ENCODE peak calls at places on chromosome 6, in eight cellular contexts. One of them, this sample, is unnamed. For H3K27me3, the result is how much of the 10 kb centered on the place peaks cover.

GRCh38 chr6:45420083-45420908 is 42.6 kb upstream of the SUPT3H start:
- DNase-seq in CD8-positive, alpha-beta T cell: peak
- DNase-seq in heart right ventricle: no peak
- DNase-seq in cardiac muscle cell: no peak
- DNase-seq in uterus: no peak
- DNase-seq in BJ: no peak
- DNase-seq in hepatocyte: peak
- DNase-seq in brain microvascular endothelial cell: peak
- DNase-seq in this sample: no peak

GRCh38 chr6:141866731-141867502 is 265.8 kb upstream of the GJE1 start:
- DNase-seq in CD8-positive, alpha-beta T cell: no peak
- DNase-seq in hepatocyte: no peak
- DNase-seq in BJ: peak
- DNase-seq in uterus: no peak
- DNase-seq in brain microvascular endothelial cell: no peak
- DNase-seq in cardiac muscle cell: no peak
- DNase-seq in heart right ventricle: no peak
- DNase-seq in this sample: no peak

GRCh38 chr6:134117409-134117808 is 65.0 kb upstream of the SLC2A12 start:
- DNase-seq in heart right ventricle: no peak
- DNase-seq in BJ: no peak
- DNase-seq in CD8-positive, alpha-beta T cell: no peak
- DNase-seq in brain microvascular endothelial cell: peak
- DNase-seq in uterus: no peak
- DNase-seq in cardiac muscle cell: no peak
- DNase-seq in hepatocyte: no peak
- DNase-seq in this sample: no peak

GRCh38 chr6:163415620-163416379 is 1.3 kb downstream of the QKI start:
- DNase-seq in CD8-positive, alpha-beta T cell: peak
- DNase-seq in heart right ventricle: peak
- DNase-seq in hepatocyte: peak
- DNase-seq in brain microvascular endothelial cell: peak
- DNase-seq in uterus: peak
- DNase-seq in BJ: no peak
- DNase-seq in cardiac muscle cell: peak
- DNase-seq in this sample: no peak

GRCh38 chr6:41723178-41723935 is 12.1 kb downstream of the TFEB start:
- DNase-seq in hepatocyte: peak
- DNase-seq in BJ: peak
- DNase-seq in cardiac muscle cell: no peak
- DNase-seq in CD8-positive, alpha-beta T cell: no peak
- DNase-seq in heart right ventricle: peak
- DNase-seq in brain microvascular endothelial cell: peak
- DNase-seq in uterus: peak
- DNase-seq in this sample: no peak

GRCh38 chr6:100923481-100923880 is 42.4 kb upstream of the ASCC3 start:
- DNase-seq in hepatocyte: no peak
- DNase-seq in brain microvascular endothelial cell: no peak
- DNase-seq in BJ: no peak
- DNase-seq in CD8-positive, alpha-beta T cell: no peak
- DNase-seq in uterus: no peak
- DNase-seq in cardiac muscle cell: no peak
- DNase-seq in heart right ventricle: no peak
- DNase-seq in this sample: no peak

GRCh38 chr6:41208439-41209106 is 7.6 kb upstream of the TREML2 start:
- DNase-seq in brain microvascular endothelial cell: no peak
- DNase-seq in heart right ventricle: no peak
- DNase-seq in cardiac muscle cell: no peak
- DNase-seq in CD8-positive, alpha-beta T cell: no peak
- DNase-seq in hepatocyte: no peak
- DNase-seq in uterus: no peak
- DNase-seq in BJ: no peak
- DNase-seq in this sample: no peak

GRCh38 chr6:86859513-86859912 is 77.8 kb upstream of the HTR1E start:
- DNase-seq in cardiac muscle cell: no peak
- DNase-seq in CD8-positive, alpha-beta T cell: no peak
- DNase-seq in heart right ventricle: no peak
- DNase-seq in uterus: no peak
- DNase-seq in BJ: no peak
- DNase-seq in hepatocyte: no peak
- DNase-seq in brain microvascular endothelial cell: no peak
- DNase-seq in this sample: no peak

GRCh38 chr6:50716887-50717509 is 3.7 kb downstream of the TFAP2D start:
- DNase-seq in heart right ventricle: no peak
- DNase-seq in uterus: no peak
- DNase-seq in hepatocyte: no peak
- DNase-seq in BJ: no peak
- DNase-seq in brain microvascular endothelial cell: no peak
- DNase-seq in CD8-positive, alpha-beta T cell: no peak
- DNase-seq in cardiac muscle cell: no peak
- DNase-seq in this sample: no peak

GRCh38 chr6:169787797-169788196 is 36.4 kb downstream of the ERMARD start:
- DNase-seq in heart right ventricle: no peak
- DNase-seq in uterus: no peak
- DNase-seq in hepatocyte: no peak
- DNase-seq in brain microvascular endothelial cell: no peak
- DNase-seq in CD8-positive, alpha-beta T cell: no peak
- DNase-seq in cardiac muscle cell: no peak
- DNase-seq in BJ: no peak
- DNase-seq in this sample: no peak

GRCh38 chr6:97068211-97068610 is 143.7 kb downstream of the KLHL32 start:
- DNase-seq in uterus: no peak
- DNase-seq in BJ: no peak
- DNase-seq in CD8-positive, alpha-beta T cell: no peak
- DNase-seq in brain microvascular endothelial cell: no peak
- DNase-seq in cardiac muscle cell: peak
- DNase-seq in hepatocyte: peak
- DNase-seq in heart right ventricle: no peak
- DNase-seq in this sample: no peak

GRCh38 chr6:90790058-90790457 is 203.2 kb upstream of the MAP3K7 start:
- DNase-seq in hepatocyte: peak
- DNase-seq in brain microvascular endothelial cell: no peak
- DNase-seq in CD8-positive, alpha-beta T cell: no peak
- DNase-seq in BJ: no peak
- DNase-seq in heart right ventricle: no peak
- DNase-seq in uterus: peak
- DNase-seq in cardiac muscle cell: peak
- DNase-seq in this sample: no peak

GRCh38 chr6:167815296-167815980 is 11.3 kb upstream of the AFDN start:
- DNase-seq in BJ: no peak
- DNase-seq in heart right ventricle: no peak
- DNase-seq in CD8-positive, alpha-beta T cell: no peak
- DNase-seq in uterus: no peak
- DNase-seq in hepatocyte: no peak
- DNase-seq in brain microvascular endothelial cell: no peak
- DNase-seq in cardiac muscle cell: no peak
- DNase-seq in this sample: no peak

GRCh38 chr6:48994811-48995210 is 468.2 kb downstream of the MMUT start:
- DNase-seq in cardiac muscle cell: no peak
- DNase-seq in brain microvascular endothelial cell: no peak
- DNase-seq in hepatocyte: no peak
- DNase-seq in uterus: no peak
- DNase-seq in heart right ventricle: no peak
- DNase-seq in BJ: no peak
- DNase-seq in CD8-positive, alpha-beta T cell: no peak
- DNase-seq in this sample: no peak

GRCh38 chr6:6905961-6906518 is 201.7 kb upstream of the RREB1 start:
- DNase-seq in hepatocyte: no peak
- DNase-seq in cardiac muscle cell: peak
- DNase-seq in CD8-positive, alpha-beta T cell: no peak
- DNase-seq in heart right ventricle: no peak
- DNase-seq in brain microvascular endothelial cell: no peak
- DNase-seq in uterus: no peak
- DNase-seq in BJ: no peak
- DNase-seq in this sample: no peak

GRCh38 chr6:43076928-43077809 is 1.1 kb downstream of the PTK7 start:
- DNase-seq in hepatocyte: peak
- DNase-seq in brain microvascular endothelial cell: peak
- DNase-seq in BJ: no peak
- DNase-seq in heart right ventricle: no peak
- DNase-seq in CD8-positive, alpha-beta T cell: no peak
- DNase-seq in uterus: peak
- DNase-seq in cardiac muscle cell: peak
- DNase-seq in this sample: no peak

GRCh38 chr6:166501246-166501645 is 85.2 kb downstream of the RAMACL start:
- DNase-seq in brain microvascular endothelial cell: no peak
- DNase-seq in BJ: no peak
- DNase-seq in heart right ventricle: no peak
- DNase-seq in uterus: no peak
- DNase-seq in cardiac muscle cell: no peak
- DNase-seq in CD8-positive, alpha-beta T cell: no peak
- DNase-seq in hepatocyte: no peak
- DNase-seq in this sample: no peak

GRCh38 chr6:106783631-106784566 is 154.5 kb downstream of the QRSL1 start:
- DNase-seq in uterus: no peak
- DNase-seq in hepatocyte: no peak
- DNase-seq in cardiac muscle cell: no peak
- DNase-seq in CD8-positive, alpha-beta T cell: no peak
- DNase-seq in heart right ventricle: no peak
- DNase-seq in brain microvascular endothelial cell: no peak
- DNase-seq in BJ: no peak
- DNase-seq in this sample: peak

GRCh38 chr6:155527443-155527842 is 71.8 kb upstream of the NOX3 start:
- DNase-seq in cardiac muscle cell: no peak
- DNase-seq in CD8-positive, alpha-beta T cell: no peak
- DNase-seq in hepatocyte: no peak
- DNase-seq in BJ: no peak
- DNase-seq in heart right ventricle: no peak
- DNase-seq in uterus: no peak
- DNase-seq in brain microvascular endothelial cell: no peak
- DNase-seq in this sample: no peak

GRCh38 chr6:28980797-28981390 is 24.2 kb downstream of the ZNF311 start:
- DNase-seq in CD8-positive, alpha-beta T cell: peak
- DNase-seq in uterus: peak
- DNase-seq in brain microvascular endothelial cell: peak
- DNase-seq in cardiac muscle cell: peak
- DNase-seq in hepatocyte: peak
- DNase-seq in heart right ventricle: peak
- DNase-seq in BJ: no peak
- DNase-seq in this sample: no peak

GRCh38 chr6:28981391-28981832 is 23.7 kb downstream of the ZNF311 start:
- DNase-seq in brain microvascular endothelial cell: peak
- DNase-seq in BJ: no peak
- DNase-seq in uterus: peak
- DNase-seq in cardiac muscle cell: peak
- DNase-seq in heart right ventricle: peak
- DNase-seq in hepatocyte: peak
- DNase-seq in CD8-positive, alpha-beta T cell: peak
- DNase-seq in this sample: no peak

GRCh38 chr6:28983838-28984237 is 21.3 kb downstream of the ZNF311 start:
- DNase-seq in uterus: no peak
- DNase-seq in CD8-positive, alpha-beta T cell: no peak
- DNase-seq in brain microvascular endothelial cell: no peak
- DNase-seq in cardiac muscle cell: no peak
- DNase-seq in BJ: no peak
- DNase-seq in heart right ventricle: no peak
- DNase-seq in hepatocyte: no peak
- DNase-seq in this sample: no peak

GRCh38 chr6:28981833-28982475 is 23.2 kb downstream of the ZNF311 start:
- DNase-seq in uterus: peak
- DNase-seq in BJ: peak
- DNase-seq in heart right ventricle: peak
- DNase-seq in brain microvascular endothelial cell: peak
- DNase-seq in cardiac muscle cell: peak
- DNase-seq in CD8-positive, alpha-beta T cell: peak
- DNase-seq in hepatocyte: peak
- DNase-seq in this sample: no peak

DNA sequence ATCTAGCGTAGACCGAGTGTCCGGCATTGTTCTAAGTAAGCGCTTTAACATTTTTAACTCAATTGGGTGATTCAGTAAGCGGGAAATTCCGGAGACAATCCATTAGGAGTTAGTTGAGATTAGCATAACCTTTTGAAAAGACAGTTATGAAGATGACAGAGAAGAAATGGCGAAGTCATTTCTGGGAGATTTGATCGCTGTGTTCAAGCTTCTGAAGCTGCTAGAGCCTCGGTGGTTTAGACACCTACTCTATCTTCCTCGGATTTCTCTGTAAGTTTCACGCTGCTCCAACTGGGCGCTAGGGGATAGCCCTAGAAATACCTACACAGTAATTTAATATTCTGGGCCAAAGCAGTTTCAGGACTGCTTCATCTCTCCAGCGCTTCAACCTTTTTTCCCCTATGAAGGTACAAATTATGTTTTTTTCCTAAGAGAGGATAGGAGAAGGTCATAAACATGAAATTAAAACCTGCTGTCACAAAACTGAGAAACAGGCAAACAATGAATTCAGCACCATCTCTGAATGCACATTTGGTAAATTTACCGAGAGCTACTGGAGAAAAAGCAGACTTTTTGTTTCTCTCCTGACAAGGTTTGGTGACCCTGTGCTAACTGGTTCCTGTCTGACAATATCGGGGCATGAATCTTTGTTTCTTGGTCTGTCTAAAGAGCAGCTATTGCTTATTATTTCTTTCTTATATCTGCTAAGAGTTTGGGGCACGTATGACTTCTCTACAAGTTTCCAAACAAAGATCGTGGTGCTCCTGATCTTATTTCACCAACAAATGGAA is 22.4 kb downstream of the ZNF311 start:
- DNase-seq in BJ: no peak
- DNase-seq in heart right ventricle: peak
- DNase-seq in hepatocyte: peak
- DNase-seq in CD8-positive, alpha-beta T cell: no peak
- DNase-seq in uterus: peak
- DNase-seq in brain microvascular endothelial cell: peak
- DNase-seq in cardiac muscle cell: peak
- DNase-seq in this sample: no peak
- TF ChIP-seq CTCF in BJ: peak
- TF ChIP-seq CTCF in heart right ventricle: no peak
- TF ChIP-seq CTCF in hepatocyte: peak
- TF ChIP-seq CTCF in CD8-positive, alpha-beta T cell: no peak
- TF ChIP-seq CTCF in uterus: peak
- TF ChIP-seq CTCF in brain microvascular endothelial cell: peak
- TF ChIP-seq CTCF in cardiac muscle cell: peak
- TF ChIP-seq CTCF in this sample: peak

GRCh38 chr6:118400582-118400981 is 147.5 kb upstream of the PLN start:
- DNase-seq in uterus: no peak
- DNase-seq in brain microvascular endothelial cell: no peak
- DNase-seq in CD8-positive, alpha-beta T cell: no peak
- DNase-seq in BJ: no peak
- DNase-seq in hepatocyte: no peak
- DNase-seq in cardiac muscle cell: no peak
- DNase-seq in heart right ventricle: no peak
- DNase-seq in this sample: no peak
- H3K4me3 ChIP-seq in uterus: no peak
- H3K4me3 ChIP-seq in brain microvascular endothelial cell: no peak
- H3K4me3 ChIP-seq in CD8-positive, alpha-beta T cell: no peak
- H3K4me3 ChIP-seq in BJ: no peak
- H3K4me3 ChIP-seq in hepatocyte: no peak
- H3K4me3 ChIP-seq in cardiac muscle cell: no peak
- H3K4me3 ChIP-seq in heart right ventricle: no peak
- H3K4me3 ChIP-seq in this sample: no peak

GRCh38 chr6:117145940-117146339 is 119.4 kb upstream of the VGLL2 start:
- DNase-seq in brain microvascular endothelial cell: no peak
- DNase-seq in cardiac muscle cell: no peak
- DNase-seq in heart right ventricle: no peak
- DNase-seq in BJ: no peak
- DNase-seq in uterus: no peak
- DNase-seq in hepatocyte: no peak
- DNase-seq in CD8-positive, alpha-beta T cell: no peak
- DNase-seq in this sample: no peak
- H3K27me3 ChIP-seq in brain microvascular endothelial cell: under half
- H3K27me3 ChIP-seq in cardiac muscle cell: under half
- H3K27me3 ChIP-seq in heart right ventricle: under half
- H3K27me3 ChIP-seq in BJ: under half
- H3K27me3 ChIP-seq in uterus: under half
- H3K27me3 ChIP-seq in hepatocyte: under half
- H3K27me3 ChIP-seq in CD8-positive, alpha-beta T cell: under half
- H3K27me3 ChIP-seq in this sample: under half

GRCh38 chr6:88761237-88762031 is 202.0 kb downstream of the RNGTT start:
- DNase-seq in uterus: no peak
- DNase-seq in CD8-positive, alpha-beta T cell: no peak
- DNase-seq in brain microvascular endothelial cell: no peak
- DNase-seq in hepatocyte: no peak
- DNase-seq in heart right ventricle: no peak
- DNase-seq in cardiac muscle cell: no peak
- DNase-seq in BJ: no peak
- DNase-seq in this sample: no peak
- TF ChIP-seq CTCF in uterus: no peak
- TF ChIP-seq CTCF in CD8-positive, alpha-beta T cell: no peak
- TF ChIP-seq CTCF in brain microvascular endothelial cell: no peak
- TF ChIP-seq CTCF in hepatocyte: no peak
- TF ChIP-seq CTCF in heart right ventricle: no peak
- TF ChIP-seq CTCF in cardiac muscle cell: no peak
- TF ChIP-seq CTCF in BJ: no peak
- TF ChIP-seq CTCF in this sample: no peak